ENCODE peak calls at places on chromosomes 11 and 22, in five cellular contexts. R is lower lobe of right lung, D is SJSA1, Q is HL-60, H is psoas muscle. P is an unnamed sample.
A peak's percentile ranks its signal among the peaks of the same experiment; 100 is the strongest.

GRCh38 chr11:130002846-130003716 is 446 bp upstream of the PRDM10 start:
- DNase-seq in H (peak; percentile 98), R (peak; percentile 95), Q (peak; percentile 92), D (peak; percentile 97), P (peak; percentile 99)

GRCh38 chr11:71977743-71978418 is 20.8 kb upstream of the IL18BP start:
- DNase-seq in H (no peak), R (no peak), Q (no peak), D (no peak), P (no peak)

GRCh38 chr11:131864205-131864604 is 493.8 kb downstream of the NTM start:
- DNase-seq in Q (no peak), H (no peak), D (no peak), R (no peak), P (no peak)

GRCh38 chr11:63635762-63636465 is 21.7 kb upstream of the PLAAT3 start:
- DNase-seq in H (peak; percentile 58), R (no peak), D (peak; percentile 73), Q (peak; percentile 34), P (peak; percentile 80)

GRCh38 chr22:49747705-49748104 is 80.0 kb downstream of the BRD1 start:
- DNase-seq in D (no peak), Q (no peak), R (no peak), H (no peak), P (no peak)

GRCh38 chr22:46613606-46613997 is 6.6 kb upstream of the GRAMD4 start:
- DNase-seq in H (no peak), Q (no peak), D (no peak), R (peak; percentile 49), P (no peak)

GRCh38 chr22:45996241-45997076 is 19.5 kb upstream of the WNT7B start:
- DNase-seq in Q (peak; percentile 79), H (peak; percentile 82), D (peak; percentile 59), R (peak; percentile 86), P (no peak)

GRCh38 chr22:48528221-48528915 is 1299.3 kb downstream of the BRD1 start:
- DNase-seq in D (no peak), H (no peak), Q (no peak), R (peak; percentile 74), P (no peak)

GRCh38 chr11:27795955-27796861 is 96.0 kb upstream of the BDNF start:
- DNase-seq in Q (no peak), D (peak; percentile 49), H (no peak), R (no peak), P (no peak)

GRCh38 chr11:6646040-6646439 is 9.6 kb downstream of the DCHS1 start:
- DNase-seq in R (peak; percentile 58), Q (peak; percentile 36), D (no peak), H (peak; percentile 91), P (no peak)

GRCh38 chr11:96213500-96213899 is 129.5 kb downstream of the MAML2 start:
- DNase-seq in Q (no peak), D (peak; percentile 47), H (no peak), R (no peak), P (no peak)

GRCh38 chr11:69213315-69213714 is 57.6 kb downstream of the SMIM38 start:
- DNase-seq in Q (no peak), D (no peak), R (no peak), H (no peak), P (no peak)

GRCh38 chr22:20232237-20232598 is 35.9 kb downstream of the RTN4R start:
- DNase-seq in Q (no peak), D (no peak), H (no peak), R (no peak), P (no peak)

GRCh38 chr11:6197466-6198200 is 1.4 kb upstream of the OR52W1 start:
- DNase-seq in Q (no peak), R (no peak), H (no peak), D (no peak), P (no peak)

GRCh38 chr11:68099474-68100405 is 21.4 kb downstream of the CHKA start:
- DNase-seq in H (no peak), R (peak; percentile 79), D (no peak), Q (no peak), P (no peak)

GRCh38 chr11:71304491-71304890 is 52.1 kb upstream of the SHANK2 start:
- DNase-seq in R (no peak), Q (no peak), H (no peak), D (no peak), P (no peak)

GRCh38 chr11:34243620-34244493 is 114.0 kb downstream of the ABTB2 start:
- DNase-seq in H (no peak), R (no peak), D (peak; percentile 71), Q (no peak), P (no peak)

GRCh38 chr11:35337136-35337918 is 82.0 kb downstream of the SLC1A2 start:
- DNase-seq in H (no peak), R (no peak), D (peak; percentile 89), Q (peak; percentile 52), P (no peak)

GRCh38 chr11:112613051-112613972 is 347.9 kb upstream of the NCAM1 start:
- DNase-seq in H (no peak), D (no peak), Q (no peak), R (no peak), P (no peak)

GRCh38 chr11:75351541-75352416 is at the start of gene ARRB1:
- DNase-seq in Q (peak; percentile 82), D (no peak), R (peak; percentile 88), H (peak; percentile 78), P (no peak)

GRCh38 chr11:63998558-63999348 is 12.5 kb downstream of the OTUB1 start:
- DNase-seq in R (peak; percentile 50), D (no peak), H (no peak), Q (no peak), P (no peak)

GRCh38 chr11:121431820-121432526 is 20.1 kb upstream of the SORL1 start:
- DNase-seq in D (no peak), Q (no peak), R (no peak), H (no peak), P (no peak)

GRCh38 chr11:55714982-55715888 is 53.2 kb downstream of the OR4C6 start:
- DNase-seq in D (no peak), R (no peak), Q (no peak), H (no peak), P (no peak)

GRCh38 chr11:128965485-128965884 is 22.8 kb upstream of the TP53AIP1 start:
- DNase-seq in R (no peak), D (no peak), Q (no peak), H (no peak), P (no peak)

GRCh38 chr11:77101043-77101537 is 1.6 kb upstream of the OMP start:
- DNase-seq in H (peak; percentile 28), R (peak; percentile 5), Q (peak; percentile 10), D (no peak), P (no peak)

GRCh38 chr11:61829806-61830205 is 1.7 kb downstream of the FADS2 start:
- DNase-seq in Q (no peak), R (no peak), D (no peak), H (no peak), P (no peak)

GRCh38 chr11:94793002-94793401 is 24.8 kb downstream of the AMOTL1 start:
- DNase-seq in D (no peak), R (no peak), Q (no peak), H (no peak), P (no peak)

GRCh38 chr11:67299471-67300191 is 3.7 kb upstream of the SSH3 start:
- DNase-seq in R (peak; percentile 35), H (no peak), Q (no peak), D (no peak), P (no peak)

GRCh38 chr11:114725623-114726022 is 47.3 kb downstream of the NXPE2 start:
- DNase-seq in D (no peak), Q (no peak), R (no peak), H (no peak), P (no peak)
- H3K27ac ChIP-seq in D (no peak overlapping the region), Q (no peak overlapping the region), R (no peak overlapping the region), H (no peak overlapping the region), P (no peak overlapping the region)

GRCh38 chr11:44246726-44247125 is 63.2 kb downstream of the ALX4 start:
- DNase-seq in H (no peak), D (peak; percentile 37), Q (no peak), R (no peak), P (no peak)

GRCh38 chr11:44243633-44244343 is 66.2 kb downstream of the ALX4 start:
- DNase-seq in R (no peak), D (peak; percentile 89), Q (no peak), H (no peak), P (no peak)

GRCh38 chr11:44243086-44243485 is 66.9 kb downstream of the ALX4 start:
- DNase-seq in D (no peak), H (no peak), Q (no peak), R (no peak), P (no peak)

GRCh38 chr11:44247508-44247907 is 62.4 kb downstream of the ALX4 start:
- DNase-seq in H (no peak), D (no peak), Q (no peak), R (no peak), P (no peak)

GRCh38 chr11:44244649-44245308 is 65.2 kb downstream of the ALX4 start:
- DNase-seq in R (no peak), H (no peak), Q (no peak), D (peak; percentile 65), P (no peak)
- H3K27ac ChIP-seq in R (no peak overlapping the region), H (no peak overlapping the region), Q (no peak overlapping the region), D (peak overlapping the region; percentile 34), P (no peak overlapping the region)

GRCh38 chr22:29907753-29908515 is 25.0 kb downstream of the MTMR3 start:
- DNase-seq in D (peak; percentile 91), Q (peak; percentile 28), H (peak; percentile 90), R (peak; percentile 82), P (no peak)
- H3K27ac ChIP-seq in D (peak overlapping the region; percentile 56), Q (peak overlapping the region; percentile 7), H (peak overlapping the region; percentile 74), R (no peak overlapping the region), P (no peak overlapping the region)

GRCh38 chr22:44831885-44832284 is 79.5 kb downstream of the ARHGAP8 start:
- DNase-seq in H (no peak), Q (no peak), D (no peak), R (no peak), P (no peak)

GRCh38 chr22:44837481-44837880 is 85.1 kb downstream of the ARHGAP8 start:
- DNase-seq in R (no peak), Q (no peak), D (no peak), H (peak; percentile 10), P (no peak)

GRCh38 chr22:44839061-44839460 is 86.7 kb downstream of the ARHGAP8 start:
- DNase-seq in R (no peak), Q (no peak), H (no peak), D (no peak), P (no peak)

GRCh38 chr22:44838316-44839016 is 86.1 kb downstream of the ARHGAP8 start:
- DNase-seq in Q (no peak), H (peak; percentile 13), R (no peak), D (no peak), P (no peak)

GRCh38 chr22:44834065-44834464 is 81.7 kb downstream of the ARHGAP8 start:
- DNase-seq in D (no peak), H (no peak), R (no peak), Q (no peak), P (no peak)
- H3K27ac ChIP-seq in D (no peak overlapping the region), H (no peak overlapping the region), R (no peak overlapping the region), Q (no peak overlapping the region), P (no peak overlapping the region)

GRCh38 chr11:12402691-12403120 is 25.3 kb downstream of the PARVA start:
- DNase-seq in R (no peak), D (no peak), Q (no peak), H (no peak), P (no peak)

GRCh38 chr11:12402027-12402426 is 24.7 kb downstream of the PARVA start:
- DNase-seq in H (no peak), Q (no peak), D (no peak), R (no peak), P (no peak)

GRCh38 chr11:12404461-12404860 is 27.1 kb downstream of the PARVA start:
- DNase-seq in R (no peak), D (no peak), H (no peak), Q (no peak), P (no peak)

GRCh38 chr11:12403995-12404345 is 26.6 kb downstream of the PARVA start:
- DNase-seq in D (no peak), R (no peak), H (no peak), Q (no peak), P (no peak)

GRCh38 chr11:12403122-12403994 is 26.0 kb downstream of the PARVA start:
- DNase-seq in D (no peak), H (no peak), R (no peak), Q (no peak), P (no peak)
- H3K27ac ChIP-seq in D (no peak overlapping the region), H (no peak overlapping the region), R (no peak overlapping the region), Q (no peak overlapping the region), P (no peak overlapping the region)